ENCODE peak calls at places on chromosomes 12 and 14, in five cellular contexts. W is H9, U is mammary epithelial cell, H is uterus, P is thoracic aorta. Q is an unnamed sample.
A peak's percentile ranks its signal among the peaks of the same experiment; 100 is the strongest.

GRCh38 chr12:50786498-50787231 is 22.8 kb downstream of the ATF1 start:
- DNase-seq in U (peak; percentile 98), W (no peak), H (no peak), P (no peak), Q (no peak)

GRCh38 chr12:41972196-41972994 is 172.3 kb downstream of the GXYLT1 start:
- DNase-seq in W (no peak), P (no peak), H (no peak), U (no peak), Q (no peak)

GRCh38 chr14:105336477-105337287 is 22.1 kb downstream of the PACS2 start:
- DNase-seq in H (no peak), U (no peak), P (no peak), W (no peak), Q (no peak)

GRCh38 chr14:35855886-35856481 is 29.8 kb downstream of the BRMS1L start:
- DNase-seq in P (no peak), H (no peak), W (no peak), U (no peak), Q (no peak)

GRCh38 chr14:48575772-48576171 is 900.4 kb upstream of the MDGA2 start:
- DNase-seq in H (no peak), P (no peak), U (no peak), W (peak; percentile 82), Q (no peak)

GRCh38 chr12:22539055-22539454 is 5.3 kb downstream of the C2CD5 start:
- DNase-seq in U (no peak), H (no peak), W (no peak), P (no peak), Q (no peak)

GRCh38 chr12:62632521-62632920 is 165.9 kb downstream of the MON2 start:
- DNase-seq in H (peak; percentile 41), P (no peak), W (peak; percentile 81), U (no peak), Q (no peak)

GRCh38 chr12:57147641-57147944 is 174 bp upstream of the LRP1-AS start:
- DNase-seq in U (no peak), W (no peak), H (peak; percentile 62), P (no peak), Q (no peak)

GRCh38 chr14:67729072-67729561 is 27.4 kb downstream of the RDH12 start:
- DNase-seq in H (no peak), U (no peak), W (peak; percentile 88), P (no peak), Q (no peak)

GRCh38 chr12:116426391-116427136 is 132.6 kb upstream of the MAP1LC3B2 start:
- DNase-seq in W (peak; percentile 96), P (peak; percentile 72), U (peak; percentile 91), H (peak; percentile 91), Q (no peak)

GRCh38 chr12:50222275-50222783 is 55.2 kb upstream of the CERS5 start:
- DNase-seq in W (peak; percentile 74), H (peak; percentile 78), P (peak; percentile 28), U (peak; percentile 86), Q (peak; percentile 37)

GRCh38 chr14:106115401-106115800 is 589.0 kb downstream of the TMEM121 start:
- DNase-seq in W (no peak), U (no peak), P (no peak), H (no peak), Q (no peak)

GRCh38 chr14:69423279-69423678 is 24.8 kb downstream of the SLC39A9 start:
- DNase-seq in U (no peak), W (no peak), H (no peak), P (no peak), Q (no peak)

GRCh38 chr12:38875571-38876228 is 29.7 kb downstream of the CPNE8 start:
- DNase-seq in W (no peak), U (no peak), P (no peak), H (no peak), Q (no peak)

GRCh38 chr14:53929871-53930685 is 26.5 kb downstream of the BMP4 start:
- DNase-seq in U (peak; percentile 27), W (peak; percentile 78), H (no peak), P (no peak), Q (no peak)

GRCh38 chr12:109445224-109445623 is 31.9 kb downstream of the KCTD10 start:
- DNase-seq in H (no peak), U (no peak), P (no peak), W (no peak), Q (no peak)

GRCh38 chr12:49098035-49098451 is 3.4 kb upstream of the DHH start:
- DNase-seq in U (no peak), H (peak; percentile 55), P (no peak), W (peak; percentile 87), Q (no peak)

GRCh38 chr12:57340104-57340503 is 89.1 kb upstream of the STAC3 start:
- DNase-seq in H (peak; percentile 72), P (no peak), U (no peak), W (no peak), Q (no peak)

GRCh38 chr12:2355604-2356003 is 302.8 kb downstream of the CACNA1C start:
- DNase-seq in P (no peak), H (no peak), U (no peak), W (no peak), Q (no peak)

GRCh38 chr12:118188690-118189371 is 52.9 kb downstream of the PEBP1 start:
- DNase-seq in W (no peak), H (peak; percentile 59), U (peak; percentile 20), P (no peak), Q (peak; percentile 70)

GRCh38 chr14:52235866-52236510 is 31.5 kb upstream of the PTGDR start:
- DNase-seq in P (no peak), U (no peak), H (no peak), W (no peak), Q (no peak)

GRCh38 chr14:36394593-36394992 is 74.2 kb upstream of the MBIP start:
- DNase-seq in W (no peak), H (no peak), P (no peak), U (no peak), Q (no peak)

GRCh38 chr12:77855548-77855947 is 24.9 kb downstream of the NAV3 start:
- DNase-seq in P (no peak), U (no peak), H (no peak), W (no peak), Q (no peak)

GRCh38 chr12:57104292-57104910 is 6.8 kb downstream of the STAT6 start:
- DNase-seq in H (no peak), U (no peak), W (no peak), P (no peak), Q (no peak)

GRCh38 chr12:124445121-124445718 is 122.2 kb downstream of the NCOR2 start:
- DNase-seq in W (no peak), H (no peak), U (no peak), P (no peak), Q (no peak)

GRCh38 chr12:50066402-50066801 is 9.0 kb downstream of the ASIC1 start:
- DNase-seq in W (peak; percentile 79), H (no peak), U (peak; percentile 37), P (peak; percentile 34), Q (no peak)

GRCh38 chr12:79566452-79566851 is 124.3 kb downstream of the PAWR start:
- DNase-seq in H (no peak), W (no peak), P (no peak), U (peak; percentile 24), Q (no peak)

GRCh38 chr12:105523164-105524057 is 192.9 kb downstream of the C12orf75 start:
- DNase-seq in U (no peak), H (peak; percentile 73), P (peak; percentile 61), W (no peak), Q (no peak)

GRCh38 chr14:72146241-72146640 is 214.0 kb downstream of the RGS6 start:
- DNase-seq in P (no peak), W (no peak), H (no peak), U (no peak), Q (no peak)

GRCh38 chr12:103566398-103566797 is 20.7 kb upstream of the STAB2 start:
- DNase-seq in H (no peak), U (no peak), W (no peak), P (no peak), Q (no peak)

GRCh38 chr12:124498178-124498869 is 69.1 kb downstream of the NCOR2 start:
- DNase-seq in P (no peak), H (no peak), W (no peak), U (no peak), Q (no peak)

GRCh38 chr14:95034806-95035205 is 122.5 kb downstream of the DICER1 start:
- DNase-seq in W (no peak), H (no peak), P (no peak), U (no peak), Q (no peak)

GRCh38 chr12:53068811-53069585 is 10.2 kb downstream of the SPRYD3 start:
- DNase-seq in U (peak; percentile 50), P (no peak), W (peak; percentile 34), H (peak; percentile 17), Q (no peak)
- H3K27ac ChIP-seq in U (no peak overlapping the region), P (peak overlapping the region; percentile 78), W (no peak overlapping the region), H (peak overlapping the region; percentile 89), Q (peak overlapping the region; percentile 30)

GRCh38 chr14:73462078-73462715 is 3.9 kb upstream of the NUMB start:
- DNase-seq in U (no peak), P (no peak), W (no peak), H (peak; percentile 27), Q (peak; percentile 36)
- H3K27ac ChIP-seq in U (no peak overlapping the region), P (peak overlapping the region; percentile 55), W (no peak overlapping the region), H (peak overlapping the region; percentile 32), Q (peak overlapping the region; percentile 62)

GRCh38 chr14:50452285-50452684 is 55.6 kb upstream of the CDKL1 start:
- DNase-seq in U (no peak), W (no peak), H (no peak), P (no peak), Q (no peak)
- H3K27ac ChIP-seq in U (peak overlapping the region; percentile 95), W (no peak overlapping the region), H (peak overlapping the region; percentile 70), P (no peak overlapping the region), Q (no peak overlapping the region)

GRCh38 chr12:64459388-64460024 is 7.6 kb downstream of the TBK1 start:
- DNase-seq in U (no peak), P (no peak), W (no peak), H (no peak), Q (no peak)

GRCh38 chr12:64457923-64458322 is 6.0 kb downstream of the TBK1 start:
- DNase-seq in U (no peak), W (no peak), H (no peak), P (no peak), Q (no peak)

GRCh38 chr12:64457036-64457435 is 5.1 kb downstream of the TBK1 start:
- DNase-seq in W (no peak), U (no peak), P (no peak), H (no peak), Q (no peak)

GRCh38 chr12:64456119-64456518 is 4.2 kb downstream of the TBK1 start:
- DNase-seq in H (no peak), U (no peak), W (no peak), P (no peak), Q (no peak)

DNA sequence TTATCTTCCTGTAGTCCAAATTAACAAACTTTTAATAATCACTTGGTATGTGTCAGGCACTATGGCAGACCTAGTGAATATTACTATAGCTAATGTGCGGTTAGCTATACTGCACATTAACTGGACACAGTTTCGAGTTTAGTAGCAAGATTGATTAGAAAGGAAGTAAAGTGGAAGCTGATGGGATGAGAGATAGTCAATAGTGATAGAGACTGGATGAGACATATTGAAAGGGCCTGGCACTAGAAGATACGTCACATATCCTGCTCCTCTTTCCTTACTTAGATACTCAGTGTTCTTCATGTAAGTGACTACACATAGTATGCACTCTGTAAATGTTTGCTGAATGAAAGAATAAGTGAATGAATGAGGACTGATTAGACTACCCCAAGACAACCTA is 5.5 kb downstream of the TBK1 start:
- DNase-seq in W (no peak), P (no peak), H (no peak), U (no peak), Q (no peak)
- H3K27ac ChIP-seq in W (no peak overlapping the region), P (no peak overlapping the region), H (peak overlapping the region; percentile 43), U (no peak overlapping the region), Q (no peak overlapping the region)

GRCh38 chr14:101359221-101360044 is 201.9 kb upstream of the DIO3 start:
- DNase-seq in P (no peak), U (no peak), H (peak; percentile 90), W (no peak), Q (no peak)
- H3K27ac ChIP-seq in P (no peak overlapping the region), U (no peak overlapping the region), H (peak overlapping the region; percentile 94), W (no peak overlapping the region), Q (peak overlapping the region; percentile 48)